ENCODE peak calls at places on chromosomes 16 and 17, in eight cellular contexts. K, P, Z, L, D, F, I and S are unnamed samples.

GRCh38 chr17:64491034-64491860 is 5.6 kb downstream of the POLG2 start:
- DNase-seq in K (peak; percentile 59), P (peak; percentile 72), Z (no peak), L (peak; percentile 55), D (no peak), F (no peak), I (peak; percentile 63), S (no peak)

GRCh38 chr16:28208824-28209223 is 2.9 kb downstream of the XPO6 start:
- DNase-seq in K (no peak), P (no peak), Z (no peak), L (no peak), D (no peak), F (no peak), I (no peak), S (no peak)

GRCh38 chr17:69654981-69655581 is 240.6 kb downstream of the MAP2K6 start:
- DNase-seq in K (peak; percentile 92), P (peak; percentile 5), Z (no peak), L (no peak), D (no peak), F (peak; percentile 83), I (peak; percentile 94), S (no peak)

GRCh38 chr17:68824707-68825106 is 130.5 kb downstream of the ABCA8 start:
- DNase-seq in K (no peak), P (no peak), Z (no peak), L (no peak), D (no peak), F (no peak), I (no peak), S (no peak)

GRCh38 chr16:74169687-74170522 is 126.7 kb upstream of the PSMD7 start:
- DNase-seq in K (no peak), P (no peak), Z (no peak), L (no peak), D (no peak), F (peak; percentile 71), I (peak; percentile 97), S (no peak)

GRCh38 chr17:19338031-19338990 is 24.2 kb downstream of the B9D1 start:
- DNase-seq in K (peak; percentile 28), P (peak; percentile 80), Z (no peak), L (peak; percentile 62), D (no peak), F (no peak), I (peak; percentile 53), S (peak; percentile 57)

GRCh38 chr16:30351586-30352419 is 3.3 kb downstream of the CD2BP2 start:
- DNase-seq in K (peak; percentile 98), P (no peak), Z (no peak), L (no peak), D (no peak), F (peak; percentile 75), I (peak; percentile 96), S (no peak)

GRCh38 chr16:546909-547770 is 13.1 kb upstream of the PRR35 start:
- DNase-seq in K (peak; percentile 57), P (peak; percentile 56), Z (peak; percentile 55), L (peak; percentile 95), D (no peak), F (no peak), I (peak; percentile 33), S (no peak)

GRCh38 chr17:15349119-15349518 is 7.7 kb upstream of the TEKT3 start:
- DNase-seq in K (no peak), P (no peak), Z (no peak), L (no peak), D (no peak), F (no peak), I (no peak), S (no peak)

GRCh38 chr16:9091867-9092281 is 430 bp downstream of the HAPSTR1 start:
- DNase-seq in K (no peak), P (peak; percentile 58), Z (no peak), L (no peak), D (no peak), F (no peak), I (no peak), S (peak; percentile 18)

GRCh38 chr17:20256144-20256543 is 211.2 kb downstream of the LGALS9B start:
- DNase-seq in K (no peak), P (no peak), Z (no peak), L (no peak), D (no peak), F (no peak), I (no peak), S (no peak)

GRCh38 chr16:65964752-65965151 is 401.7 kb upstream of the CDH5 start:
- DNase-seq in K (no peak), P (no peak), Z (no peak), L (no peak), D (no peak), F (no peak), I (no peak), S (no peak)

GRCh38 chr16:65956100-65956499 is 410.4 kb upstream of the CDH5 start:
- DNase-seq in K (no peak), P (no peak), Z (no peak), L (no peak), D (no peak), F (no peak), I (no peak), S (no peak)

GRCh38 chr16:65961491-65962143 is 404.9 kb upstream of the CDH5 start:
- DNase-seq in K (no peak), P (no peak), Z (no peak), L (no peak), D (no peak), F (no peak), I (no peak), S (no peak)

GRCh38 chr16:65958096-65958495 is 408.4 kb upstream of the CDH5 start:
- DNase-seq in K (no peak), P (no peak), Z (no peak), L (no peak), D (no peak), F (no peak), I (no peak), S (no peak)

DNA sequence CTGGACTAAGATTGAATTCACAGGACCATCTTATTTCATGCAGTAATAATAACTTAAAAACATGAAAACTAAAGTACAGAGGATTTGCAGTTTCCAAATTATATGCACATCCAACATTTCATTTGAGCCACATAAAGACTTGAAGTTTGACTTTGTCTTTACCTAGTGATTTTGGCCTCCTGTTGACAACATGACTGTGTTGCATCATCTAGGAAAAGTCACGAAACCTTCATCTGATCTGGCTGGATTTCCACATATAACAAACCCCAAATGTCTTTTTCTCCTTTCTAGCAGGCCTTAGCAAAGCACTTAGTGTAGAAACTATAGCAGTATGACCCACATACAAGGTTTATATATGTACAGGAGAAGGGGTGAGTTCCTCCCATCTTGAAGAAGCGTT is 406.5 kb upstream of the CDH5 start:
- DNase-seq in K (peak; percentile 39), P (no peak), Z (no peak), L (no peak), D (no peak), F (no peak), I (no peak), S (no peak)
- TF ChIP-seq CTCF in K (no peak), P (no peak), Z (no peak), L (no peak), D (no peak), F (no peak), I (no peak), S (no peak)

GRCh38 chr17:43170140-43170765 is 761 bp upstream of the NBR1 start:
- DNase-seq in K (peak; percentile 95), P (peak; percentile 96), Z (peak; percentile 71), L (peak; percentile 83), D (peak; percentile 83), F (peak; percentile 74), I (peak; percentile 97), S (peak; percentile 67)

GRCh38 chr17:43169561-43170139 is 1.4 kb upstream of the NBR1 start:
- DNase-seq in K (peak; percentile 15), P (peak; percentile 52), Z (no peak), L (peak; percentile 26), D (no peak), F (no peak), I (peak; percentile 63), S (no peak)

GRCh38 chr17:43175213-43176118 is 4.5 kb downstream of the NBR1 start:
- DNase-seq in K (peak; percentile 88), P (no peak), Z (no peak), L (no peak), D (no peak), F (peak; percentile 50), I (peak; percentile 53), S (no peak)

GRCh38 chr17:43171761-43172487 is 910 bp downstream of the NBR1 start:
- DNase-seq in K (peak; percentile 95), P (peak; percentile 29), Z (no peak), L (peak; percentile 17), D (peak; percentile 28), F (peak; percentile 87), I (peak; percentile 92), S (no peak)

GRCh38 chr17:43170766-43171681 is at the start of gene NBR1:
- DNase-seq in K (peak; percentile 98), P (peak; percentile 99), Z (peak; percentile 85), L (peak; percentile 94), D (peak; percentile 89), F (peak; percentile 95), I (peak; percentile 99), S (peak; percentile 90)
- TF ChIP-seq CTCF in K (no peak), P (no peak), Z (no peak), L (peak; percentile 26), D (no peak), F (peak; percentile 29), I (peak; percentile 21), S (peak; percentile 46)

GRCh38 chr17:57440522-57441269 is 184.4 kb downstream of the MSI2 start:
- DNase-seq in K (peak; percentile 70), P (peak; percentile 95), Z (no peak), L (peak; percentile 80), D (no peak), F (peak; percentile 46), I (peak; percentile 85), S (peak; percentile 28)
- TF ChIP-seq CTCF in K (no peak), P (peak; percentile 76), Z (no peak), L (peak; percentile 81), D (no peak), F (peak; percentile 36), I (peak; percentile 30), S (peak; percentile 67)

GRCh38 chr16:50884066-50884860 is 142.4 kb downstream of the CYLD start:
- DNase-seq in K (no peak), P (peak; percentile 40), Z (no peak), L (peak; percentile 24), D (no peak), F (no peak), I (no peak), S (no peak)
- TF ChIP-seq CTCF in K (peak; percentile 39), P (peak; percentile 19), Z (no peak), L (peak; percentile 35), D (peak; percentile 61), F (peak; percentile 35), I (peak; percentile 19), S (peak; percentile 42)

DNA sequence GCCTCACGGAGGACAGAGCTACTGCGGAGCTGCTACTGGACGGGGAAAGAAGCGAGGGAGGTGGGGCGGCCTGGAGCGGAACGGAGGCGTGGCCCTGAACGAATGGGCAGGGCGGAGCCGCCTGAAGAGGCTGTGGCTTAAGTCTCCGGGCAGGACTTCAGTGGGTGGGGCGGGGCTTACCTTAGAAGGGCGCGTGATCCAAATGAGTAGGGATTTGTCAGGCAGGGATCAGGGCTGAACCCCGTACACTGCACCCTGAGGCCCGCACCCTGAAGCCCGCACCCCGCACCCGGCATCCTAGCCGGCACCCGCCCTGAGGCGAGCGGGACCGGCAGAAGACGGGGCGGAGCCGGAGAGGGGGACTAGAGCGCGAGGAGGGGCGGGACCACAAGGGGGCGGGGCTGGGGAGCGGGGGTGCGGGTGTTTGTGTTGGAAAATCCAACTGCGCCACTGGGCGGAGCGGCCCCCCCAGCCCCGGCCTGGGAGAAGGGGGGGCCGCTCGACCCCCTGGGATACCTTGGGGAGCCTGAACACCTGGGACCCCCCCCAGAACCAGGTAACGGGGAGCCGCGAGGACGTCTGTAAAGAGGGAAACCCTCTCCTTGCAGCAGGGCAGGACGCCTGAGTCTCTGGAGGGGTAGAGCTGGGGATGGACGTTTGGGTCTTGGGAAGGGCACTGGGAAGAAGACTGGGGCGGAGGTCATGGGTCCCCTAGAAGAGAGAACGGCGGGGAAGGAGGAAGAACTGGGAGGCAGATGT is at the start of gene KDM6B:
- DNase-seq in K (peak; percentile 86), P (peak; percentile 94), Z (peak; percentile 82), L (peak; percentile 84), D (no peak), F (peak; percentile 67), I (peak; percentile 88), S (peak; percentile 76)
- TF ChIP-seq CTCF in K (no peak), P (no peak), Z (no peak), L (no peak), D (no peak), F (no peak), I (no peak), S (no peak)